ENCODE peak calls at places on chromosomes 2 and 18, in nine cellular contexts. X is naive thymus-derived CD8-positive, alpha-beta T cell; I is germinal center; F is LoVo; M is activated naive CD8-positive, alpha-beta T cell treated with anti-CD3 and anti-CD28 coated beads, Interleukin-2, amount 50 U/mL, for 24 hours; Y is amniotic stem cell; Q is GM06990; D is activated T-cell treated with anti-CD3 and anti-CD28 coated beads for 24 hours; G is activated CD8-positive, alpha-beta T cell treated with anti-CD3 and anti-CD28 coated beads, Interleukin-2, amount 10 ng/mL, durations not matched to agents 7 days and 5 days. C is an unnamed sample.

GRCh38 chr18:8952796-8953760 is 149.4 kb upstream of the NDUFV2 start:
- DNase-seq in X (no peak), I (no peak), F (no peak), M (no peak), Y (peak; percentile 20), Q (no peak), D (no peak), G (no peak), C (no peak)

GRCh38 chr2:147511491-147511948 is 333.3 kb upstream of the ACVR2A start:
- DNase-seq in X (no peak), I (no peak), F (no peak), M (no peak), Y (no peak), Q (no peak), D (no peak), G (no peak), C (no peak)

GRCh38 chr2:144456680-144457079 is 63.2 kb downstream of the ZEB2 start:
- DNase-seq in X (no peak), I (peak; percentile 26), F (no peak), M (no peak), Y (peak; percentile 76), Q (no peak), D (no peak), G (no peak), C (no peak)

GRCh38 chr2:220192994-220193753 is 565.7 kb downstream of the SLC4A3 start:
- DNase-seq in X (no peak), I (no peak), F (no peak), M (no peak), Y (no peak), Q (no peak), D (no peak), G (no peak), C (no peak)

GRCh38 chr18:50138181-50139064 is 56.5 kb downstream of the MYO5B start:
- DNase-seq in X (no peak), I (no peak), F (no peak), M (no peak), Y (no peak), Q (no peak), D (no peak), G (no peak), C (no peak)

GRCh38 chr2:239113164-239113563 is 265.3 kb downstream of the TWIST2 start:
- DNase-seq in X (no peak), I (no peak), F (no peak), M (no peak), Y (no peak), Q (no peak), D (no peak), G (no peak), C (no peak)

GRCh38 chr2:15058015-15058414 is 425.5 kb downstream of the LRATD1 start:
- DNase-seq in X (no peak), I (peak; percentile 12), F (no peak), M (peak; percentile 6), Y (no peak), Q (no peak), D (no peak), G (peak; percentile 26), C (no peak)

GRCh38 chr18:12543697-12544096 is 114.2 kb downstream of the SPIRE1 start:
- DNase-seq in X (no peak), I (no peak), F (no peak), M (no peak), Y (no peak), Q (no peak), D (no peak), G (no peak), C (no peak)

GRCh38 chr2:8132371-8132831 is 549.5 kb upstream of the ID2 start:
- DNase-seq in X (no peak), I (no peak), F (no peak), M (no peak), Y (no peak), Q (no peak), D (no peak), G (no peak), C (no peak)

C was measured in T-helper 22 cell.